ENCODE peak calls at places on chromosomes 5 and 9, in five cellular contexts. I, K, G, R and M are unnamed samples.
A peak's percentile ranks its signal among the peaks of the same experiment; 100 is the strongest.

GRCh38 chr9:125663127-125663526 is 43.9 kb downstream of the MAPKAP1 start:
- DNase-seq in K (peak; percentile 79), R (no peak), I (no peak), G (no peak), M (no peak)

GRCh38 chr9:37938121-37938906 is 34.4 kb upstream of the SLC25A51 start:
- DNase-seq in G (no peak), R (no peak), I (peak; percentile 30), K (peak; percentile 93), M (peak; percentile 79)

GRCh38 chr5:111735829-111736228 is 21.2 kb downstream of the NREP start:
- DNase-seq in G (no peak), K (peak; percentile 98), R (no peak), I (no peak), M (no peak)

GRCh38 chr5:117255211-117256032 is 680.8 kb upstream of the SEMA6A start:
- DNase-seq in G (no peak), I (no peak), K (no peak), R (no peak), M (no peak)

GRCh38 chr5:74352256-74352655 is 288.3 kb downstream of the ENC1 start:
- DNase-seq in K (peak; percentile 41), R (no peak), I (no peak), G (no peak), M (no peak)

GRCh38 chr5:88279584-88279983 is 10.9 kb upstream of the TMEM161B start:
- DNase-seq in K (peak; percentile 2), G (no peak), I (no peak), R (no peak), M (no peak)

GRCh38 chr9:112831281-112831851 is 59.3 kb downstream of the SLC46A2 start:
- DNase-seq in R (no peak), K (no peak), I (no peak), G (no peak), M (no peak)

GRCh38 chr9:119009253-119009652 is 360.0 kb downstream of the BRINP1 start:
- DNase-seq in I (no peak), K (no peak), R (no peak), G (no peak), M (no peak)

GRCh38 chr9:3497406-3497805 is 28.4 kb downstream of the RFX3 start:
- DNase-seq in G (no peak), R (no peak), I (no peak), K (peak; percentile 73), M (no peak)

GRCh38 chr9:105667867-105668266 is 5.6 kb downstream of the TAL2 start:
- DNase-seq in I (no peak), R (no peak), K (no peak), G (no peak), M (no peak)

GRCh38 chr5:170745481-170746061 is 38.0 kb upstream of the GABRP start:
- DNase-seq in I (no peak), G (no peak), R (no peak), K (peak; percentile 12), M (peak; percentile 86)

GRCh38 chr5:160492565-160492964 is 70.9 kb downstream of the PTTG1 start:
- DNase-seq in R (no peak), G (no peak), I (no peak), K (no peak), M (no peak)

GRCh38 chr9:26637101-26637500 is 255.5 kb downstream of the CAAP1 start:
- DNase-seq in G (no peak), I (no peak), K (no peak), R (no peak), M (no peak)

GRCh38 chr5:181261320-181262085 is 560 bp upstream of the TRIM52 start:
- DNase-seq in K (peak; percentile 50), G (peak; percentile 61), I (peak; percentile 74), R (no peak), M (peak; percentile 84)

GRCh38 chr5:150503977-150504620 is 3.8 kb upstream of the NDST1 start:
- DNase-seq in K (no peak), R (no peak), I (peak; percentile 42), G (peak; percentile 67), M (peak; percentile 83)

GRCh38 chr9:91817493-91818225 is 132.4 kb downstream of the ROR2 start:
- DNase-seq in K (peak; percentile 95), R (no peak), I (no peak), G (no peak), M (no peak)

GRCh38 chr9:79432485-79432884 is 139.3 kb upstream of the TLE4 start:
- DNase-seq in I (no peak), K (no peak), G (no peak), R (no peak), M (no peak)

GRCh38 chr9:81690251-81690851 is 1.0 kb upstream of the TLE1 start:
- DNase-seq in R (no peak), I (no peak), G (no peak), K (peak; percentile 27), M (no peak)

GRCh38 chr9:91361294-91362201 is at the start of gene AUH:
- DNase-seq in K (peak; percentile 67), R (peak; percentile 41), G (peak; percentile 60), I (peak; percentile 97), M (peak; percentile 98)

GRCh38 chr5:141790630-141791029 is 87.6 kb downstream of the PCDH1 start:
- DNase-seq in K (no peak), R (no peak), I (no peak), G (no peak), M (no peak)

GRCh38 chr9:109232449-109232848 is 65.4 kb upstream of the FRRS1L start:
- DNase-seq in R (no peak), K (peak; percentile 61), I (no peak), G (no peak), M (no peak)

GRCh38 chr5:98454904-98455303 is 318.6 kb upstream of the RGMB start:
- DNase-seq in R (no peak), K (peak; percentile 97), G (no peak), I (no peak), M (no peak)

GRCh38 chr5:68285857-68286611 is 70.5 kb downstream of the PIK3R1 start:
- DNase-seq in R (no peak), G (peak; percentile 40), K (peak; percentile 65), I (peak; percentile 22), M (peak; percentile 36)

GRCh38 chr5:164186550-164186949 is 681.1 kb downstream of the MAT2B start:
- DNase-seq in K (no peak), I (no peak), G (no peak), R (no peak), M (no peak)

GRCh38 chr9:19618816-19619215 is 170.0 kb downstream of the SLC24A2 start:
- DNase-seq in G (no peak), R (no peak), I (no peak), K (no peak), M (no peak)

GRCh38 chr5:150196986-150197385 is 7.1 kb downstream of the SLC6A7 start:
- DNase-seq in G (no peak), R (no peak), K (no peak), I (no peak), M (no peak)

GRCh38 chr5:124079062-124079461 is 567.1 kb downstream of the CSNK1G3 start:
- DNase-seq in I (no peak), K (no peak), R (no peak), G (no peak), M (no peak)

GRCh38 chr5:107806271-107806670 is 135.5 kb upstream of the EFNA5 start:
- DNase-seq in I (no peak), G (no peak), R (no peak), K (no peak), M (no peak)

GRCh38 chr9:38126730-38127129 is 57.7 kb upstream of the SHB start:
- DNase-seq in R (no peak), I (no peak), K (no peak), G (no peak), M (no peak)

GRCh38 chr9:107734231-107735014 is 244.9 kb upstream of the KLF4 start:
- DNase-seq in K (peak; percentile 96), I (no peak), G (no peak), R (no peak), M (no peak)

GRCh38 chr5:59407967-59408366 is 485.6 kb downstream of the PDE4D start:
- DNase-seq in R (no peak), G (no peak), K (no peak), I (no peak), M (no peak)
- TF ChIP-seq CTCF in R (no peak), G (no peak), K (no peak), I (no peak), M (no peak)

DNA sequence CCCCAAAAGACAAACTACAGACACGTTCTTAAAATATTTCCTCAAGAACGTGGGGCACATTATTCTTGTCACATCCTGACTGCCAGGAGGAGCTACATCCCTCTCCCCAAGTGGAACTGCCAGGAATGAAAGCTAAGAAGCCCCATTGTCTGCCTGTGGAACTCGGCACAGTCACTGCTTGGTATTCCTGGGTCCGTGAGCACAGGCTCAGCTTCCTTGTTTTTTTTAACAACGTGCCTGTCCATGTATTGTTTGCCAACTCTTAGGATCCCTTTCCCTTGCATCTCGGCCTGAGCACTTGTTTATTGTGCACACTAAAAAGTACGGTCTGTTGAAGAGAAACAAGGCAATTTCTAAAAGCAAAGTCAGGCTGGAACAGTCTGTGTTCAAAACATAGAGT is 47.0 kb upstream of the SELENOP start:
- DNase-seq in K (no peak), G (peak; percentile 61), I (no peak), R (no peak), M (no peak)
- TF ChIP-seq MXI1 in K (no peak), G (no peak), I (no peak), R (no peak), M (no peak)

GRCh38 chr5:125813221-125813974 is 609.8 kb upstream of the GRAMD2B start:
- DNase-seq in I (no peak), K (no peak), R (no peak), G (no peak), M (no peak)

GRCh38 chr5:125812631-125813030 is 610.6 kb upstream of the GRAMD2B start:
- DNase-seq in R (no peak), I (no peak), K (no peak), G (no peak), M (no peak)
- TF ChIP-seq CTCF in R (no peak), I (no peak), K (no peak), G (no peak), M (no peak)

DNA sequence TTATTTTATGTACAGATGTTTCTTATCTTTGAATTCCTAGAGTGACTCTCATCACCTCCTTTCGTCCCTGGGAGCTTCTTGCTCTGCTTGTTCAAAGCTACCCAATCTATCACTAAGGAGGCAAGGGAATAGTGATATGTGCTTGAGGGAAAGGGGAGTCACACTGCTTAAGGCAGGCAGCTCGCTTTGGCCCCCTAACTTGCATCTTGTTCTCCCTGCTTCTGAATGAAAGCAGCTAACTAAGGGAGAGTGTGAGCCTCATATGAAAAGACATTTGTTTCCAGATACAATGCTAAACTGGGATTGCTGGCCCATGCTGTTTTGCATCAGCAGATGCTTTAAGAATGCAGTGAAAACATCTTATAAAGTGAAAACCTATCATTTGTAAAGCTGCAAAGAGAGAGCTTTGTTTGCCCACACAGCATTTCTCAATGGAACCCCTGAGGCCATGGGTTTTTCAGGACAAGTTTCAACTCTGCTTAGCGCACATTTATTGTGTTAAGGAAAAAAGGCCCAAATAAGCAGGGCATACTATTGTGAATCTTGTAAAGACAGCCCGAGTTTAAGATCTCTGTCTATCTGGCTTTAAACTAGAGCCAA is 367.9 kb upstream of the ADAMTSL1 start:
- DNase-seq in K (no peak), R (no peak), I (no peak), G (no peak), M (no peak)
- TF ChIP-seq MXI1 in K (no peak), R (no peak), I (no peak), G (no peak), M (no peak)